ENCODE peak calls at places on chromosomes 6 and 20, in six cellular contexts. One of them, this sample, is unnamed.

GRCh38 chr6:161443868-161444267 is 170.0 kb upstream of the AGPAT4 start:
- DNase-seq in NCI-H1694 treated with DMSO at 0.1 percent for 48 hours: no peak
- DNase-seq in DMS153: no peak
- DNase-seq in HT1080: no peak
- DNase-seq in WERI-Rb-1: no peak
- DNase-seq in nucleus accumbens: peak
- DNase-seq in this sample: peak

GRCh38 chr6:38387994-38388393 is 251.7 kb downstream of the BTBD9 start:
- DNase-seq in NCI-H1694 treated with DMSO at 0.1 percent for 48 hours: no peak
- DNase-seq in DMS153: no peak
- DNase-seq in HT1080: no peak
- DNase-seq in WERI-Rb-1: no peak
- DNase-seq in nucleus accumbens: no peak
- DNase-seq in this sample: peak

GRCh38 chr6:1406306-1407058 is 17.1 kb downstream of the FOXF2 start:
- DNase-seq in NCI-H1694 treated with DMSO at 0.1 percent for 48 hours: no peak
- DNase-seq in DMS153: no peak
- DNase-seq in HT1080: peak
- DNase-seq in WERI-Rb-1: no peak
- DNase-seq in nucleus accumbens: no peak
- DNase-seq in this sample: peak

GRCh38 chr20:40506567-40506966 is 182.5 kb downstream of the MAFB start:
- DNase-seq in NCI-H1694 treated with DMSO at 0.1 percent for 48 hours: no peak
- DNase-seq in DMS153: no peak
- DNase-seq in HT1080: peak
- DNase-seq in WERI-Rb-1: no peak
- DNase-seq in nucleus accumbens: peak
- DNase-seq in this sample: peak

GRCh38 chr6:225121-225721 is 67.1 kb upstream of the DUSP22 start:
- DNase-seq in NCI-H1694 treated with DMSO at 0.1 percent for 48 hours: no peak
- DNase-seq in DMS153: no peak
- DNase-seq in HT1080: peak
- DNase-seq in WERI-Rb-1: no peak
- DNase-seq in nucleus accumbens: no peak
- DNase-seq in this sample: no peak

GRCh38 chr6:170284866-170285469 is 5.9 kb downstream of the DLL1 start:
- DNase-seq in NCI-H1694 treated with DMSO at 0.1 percent for 48 hours: no peak
- DNase-seq in DMS153: no peak
- DNase-seq in HT1080: no peak
- DNase-seq in WERI-Rb-1: no peak
- DNase-seq in nucleus accumbens: no peak
- DNase-seq in this sample: no peak

GRCh38 chr6:54618597-54618996 is 228.0 kb upstream of the FAM83B start:
- DNase-seq in NCI-H1694 treated with DMSO at 0.1 percent for 48 hours: no peak
- DNase-seq in DMS153: no peak
- DNase-seq in HT1080: no peak
- DNase-seq in WERI-Rb-1: no peak
- DNase-seq in nucleus accumbens: no peak
- DNase-seq in this sample: no peak

GRCh38 chr20:58998656-58999055 is 8.4 kb downstream of the CTSZ start:
- DNase-seq in NCI-H1694 treated with DMSO at 0.1 percent for 48 hours: no peak
- DNase-seq in DMS153: no peak
- DNase-seq in HT1080: no peak
- DNase-seq in WERI-Rb-1: no peak
- DNase-seq in nucleus accumbens: no peak
- DNase-seq in this sample: no peak

GRCh38 chr20:23456873-23457272 is 4.2 kb upstream of the CST11 start:
- DNase-seq in NCI-H1694 treated with DMSO at 0.1 percent for 48 hours: no peak
- DNase-seq in DMS153: no peak
- DNase-seq in HT1080: no peak
- DNase-seq in WERI-Rb-1: no peak
- DNase-seq in nucleus accumbens: no peak
- DNase-seq in this sample: no peak

GRCh38 chr20:326645-327031 is 1.3 kb downstream of the SOX12 start:
- DNase-seq in NCI-H1694 treated with DMSO at 0.1 percent for 48 hours: no peak
- DNase-seq in DMS153: no peak
- DNase-seq in HT1080: peak
- DNase-seq in WERI-Rb-1: peak
- DNase-seq in nucleus accumbens: no peak
- DNase-seq in this sample: peak

GRCh38 chr6:40721252-40721936 is 134.2 kb upstream of the LRFN2 start:
- DNase-seq in NCI-H1694 treated with DMSO at 0.1 percent for 48 hours: peak
- DNase-seq in DMS153: no peak
- DNase-seq in HT1080: no peak
- DNase-seq in WERI-Rb-1: no peak
- DNase-seq in nucleus accumbens: no peak
- DNase-seq in this sample: no peak

GRCh38 chr6:44593539-44593944 is 206.0 kb downstream of the CDC5L start:
- DNase-seq in NCI-H1694 treated with DMSO at 0.1 percent for 48 hours: peak
- DNase-seq in DMS153: no peak
- DNase-seq in HT1080: peak
- DNase-seq in WERI-Rb-1: peak
- DNase-seq in nucleus accumbens: no peak
- DNase-seq in this sample: peak

GRCh38 chr6:17962436-17963031 is 24.9 kb downstream of the KIF13A start:
- DNase-seq in NCI-H1694 treated with DMSO at 0.1 percent for 48 hours: peak
- DNase-seq in DMS153: no peak
- DNase-seq in HT1080: peak
- DNase-seq in WERI-Rb-1: peak
- DNase-seq in nucleus accumbens: no peak
- DNase-seq in this sample: peak

GRCh38 chr20:19958243-19958642 is 58.9 kb upstream of the NAA20 start:
- DNase-seq in NCI-H1694 treated with DMSO at 0.1 percent for 48 hours: no peak
- DNase-seq in DMS153: no peak
- DNase-seq in HT1080: no peak
- DNase-seq in WERI-Rb-1: no peak
- DNase-seq in nucleus accumbens: no peak
- DNase-seq in this sample: no peak

GRCh38 chr6:54737247-54737646 is 109.3 kb upstream of the FAM83B start:
- DNase-seq in NCI-H1694 treated with DMSO at 0.1 percent for 48 hours: no peak
- DNase-seq in DMS153: no peak
- DNase-seq in HT1080: peak
- DNase-seq in WERI-Rb-1: peak
- DNase-seq in nucleus accumbens: no peak
- DNase-seq in this sample: peak

GRCh38 chr6:33655155-33655554 is 34.0 kb downstream of the ITPR3 start:
- DNase-seq in NCI-H1694 treated with DMSO at 0.1 percent for 48 hours: peak
- DNase-seq in DMS153: no peak
- DNase-seq in HT1080: no peak
- DNase-seq in WERI-Rb-1: no peak
- DNase-seq in nucleus accumbens: no peak
- DNase-seq in this sample: peak

GRCh38 chr6:33439956-33440648 is 14.3 kb upstream of the ZBTB9 start:
- DNase-seq in NCI-H1694 treated with DMSO at 0.1 percent for 48 hours: no peak
- DNase-seq in DMS153: no peak
- DNase-seq in HT1080: no peak
- DNase-seq in WERI-Rb-1: no peak
- DNase-seq in nucleus accumbens: no peak
- DNase-seq in this sample: no peak

GRCh38 chr6:112207131-112207530 is 47.2 kb downstream of the LAMA4 start:
- DNase-seq in NCI-H1694 treated with DMSO at 0.1 percent for 48 hours: no peak
- DNase-seq in DMS153: no peak
- DNase-seq in HT1080: no peak
- DNase-seq in WERI-Rb-1: no peak
- DNase-seq in nucleus accumbens: no peak
- DNase-seq in this sample: no peak

GRCh38 chr6:25296217-25296905 is 17.2 kb downstream of the CARMIL1 start:
- DNase-seq in NCI-H1694 treated with DMSO at 0.1 percent for 48 hours: no peak
- DNase-seq in DMS153: no peak
- DNase-seq in HT1080: no peak
- DNase-seq in WERI-Rb-1: no peak
- DNase-seq in nucleus accumbens: no peak
- DNase-seq in this sample: no peak

GRCh38 chr6:111270121-111270520 is 182.8 kb downstream of the SLC16A10 start:
- DNase-seq in NCI-H1694 treated with DMSO at 0.1 percent for 48 hours: no peak
- DNase-seq in DMS153: no peak
- DNase-seq in HT1080: no peak
- DNase-seq in WERI-Rb-1: no peak
- DNase-seq in nucleus accumbens: no peak
- DNase-seq in this sample: no peak

GRCh38 chr6:105402090-105402980 is 547 bp downstream of the PREP start:
- DNase-seq in NCI-H1694 treated with DMSO at 0.1 percent for 48 hours: peak
- DNase-seq in DMS153: no peak
- DNase-seq in HT1080: peak
- DNase-seq in WERI-Rb-1: no peak
- DNase-seq in nucleus accumbens: peak
- DNase-seq in this sample: peak

GRCh38 chr6:54031194-54031593 is 80.0 kb upstream of the MLIP start:
- DNase-seq in NCI-H1694 treated with DMSO at 0.1 percent for 48 hours: no peak
- DNase-seq in DMS153: no peak
- DNase-seq in HT1080: no peak
- DNase-seq in WERI-Rb-1: no peak
- DNase-seq in nucleus accumbens: no peak
- DNase-seq in this sample: peak

GRCh38 chr20:24136659-24137246 is 148.2 kb upstream of the GGTLC1 start:
- DNase-seq in NCI-H1694 treated with DMSO at 0.1 percent for 48 hours: peak
- DNase-seq in DMS153: no peak
- DNase-seq in HT1080: no peak
- DNase-seq in WERI-Rb-1: no peak
- DNase-seq in nucleus accumbens: no peak
- DNase-seq in this sample: no peak

GRCh38 chr20:7926767-7927166 is 13.5 kb downstream of the HAO1 start:
- DNase-seq in NCI-H1694 treated with DMSO at 0.1 percent for 48 hours: peak
- DNase-seq in DMS153: no peak
- DNase-seq in HT1080: peak
- DNase-seq in WERI-Rb-1: peak
- DNase-seq in nucleus accumbens: no peak
- DNase-seq in this sample: peak

GRCh38 chr20:63100401-63100925 is 93.7 kb upstream of the BHLHE23 start:
- DNase-seq in NCI-H1694 treated with DMSO at 0.1 percent for 48 hours: no peak
- DNase-seq in DMS153: no peak
- DNase-seq in HT1080: no peak
- DNase-seq in WERI-Rb-1: peak
- DNase-seq in nucleus accumbens: no peak
- DNase-seq in this sample: no peak

GRCh38 chr20:12965880-12966270 is 42.9 kb upstream of the SPTLC3 start:
- DNase-seq in NCI-H1694 treated with DMSO at 0.1 percent for 48 hours: no peak
- DNase-seq in DMS153: no peak
- DNase-seq in HT1080: no peak
- DNase-seq in WERI-Rb-1: no peak
- DNase-seq in nucleus accumbens: no peak
- DNase-seq in this sample: no peak

GRCh38 chr20:17946040-17946439 is 22.6 kb downstream of the SNX5 start:
- DNase-seq in NCI-H1694 treated with DMSO at 0.1 percent for 48 hours: no peak
- DNase-seq in DMS153: no peak
- DNase-seq in HT1080: no peak
- DNase-seq in WERI-Rb-1: no peak
- DNase-seq in nucleus accumbens: no peak
- DNase-seq in this sample: no peak

GRCh38 chr20:11496382-11496781 is 421.3 kb upstream of the BTBD3 start:
- DNase-seq in NCI-H1694 treated with DMSO at 0.1 percent for 48 hours: no peak
- DNase-seq in DMS153: no peak
- DNase-seq in HT1080: no peak
- DNase-seq in WERI-Rb-1: no peak
- DNase-seq in nucleus accumbens: no peak
- DNase-seq in this sample: no peak

GRCh38 chr6:32181890-32182529 is 2.0 kb downstream of the AGER start:
- DNase-seq in NCI-H1694 treated with DMSO at 0.1 percent for 48 hours: no peak
- DNase-seq in DMS153: no peak
- DNase-seq in HT1080: no peak
- DNase-seq in WERI-Rb-1: no peak
- DNase-seq in nucleus accumbens: no peak
- DNase-seq in this sample: no peak

GRCh38 chr6:100948381-100949133 is 67.4 kb upstream of the ASCC3 start:
- DNase-seq in NCI-H1694 treated with DMSO at 0.1 percent for 48 hours: no peak
- DNase-seq in DMS153: no peak
- DNase-seq in HT1080: no peak
- DNase-seq in WERI-Rb-1: no peak
- DNase-seq in nucleus accumbens: no peak
- DNase-seq in this sample: no peak

GRCh38 chr6:79215233-79215824 is 19.2 kb downstream of the HMGN3 start:
- DNase-seq in NCI-H1694 treated with DMSO at 0.1 percent for 48 hours: no peak
- DNase-seq in DMS153: no peak
- DNase-seq in HT1080: peak
- DNase-seq in WERI-Rb-1: no peak
- DNase-seq in nucleus accumbens: no peak
- DNase-seq in this sample: no peak

GRCh38 chr6:168088161-168089106 is 9.4 kb upstream of the FRMD1 start:
- DNase-seq in NCI-H1694 treated with DMSO at 0.1 percent for 48 hours: no peak
- DNase-seq in DMS153: no peak
- DNase-seq in HT1080: no peak
- DNase-seq in WERI-Rb-1: peak
- DNase-seq in nucleus accumbens: no peak
- DNase-seq in this sample: peak

GRCh38 chr6:1701668-1702353 is 92.1 kb downstream of the FOXC1 start:
- DNase-seq in NCI-H1694 treated with DMSO at 0.1 percent for 48 hours: no peak
- DNase-seq in DMS153: no peak
- DNase-seq in HT1080: peak
- DNase-seq in WERI-Rb-1: no peak
- DNase-seq in nucleus accumbens: no peak
- DNase-seq in this sample: peak

GRCh38 chr20:63686492-63687321 is 9.7 kb upstream of the TNFRSF6B start:
- DNase-seq in NCI-H1694 treated with DMSO at 0.1 percent for 48 hours: no peak
- DNase-seq in DMS153: no peak
- DNase-seq in HT1080: peak
- DNase-seq in WERI-Rb-1: no peak
- DNase-seq in nucleus accumbens: no peak
- DNase-seq in this sample: peak

GRCh38 chr6:7624781-7625710 is 35.0 kb downstream of the SNRNP48 start:
- DNase-seq in NCI-H1694 treated with DMSO at 0.1 percent for 48 hours: no peak
- DNase-seq in DMS153: no peak
- DNase-seq in HT1080: no peak
- DNase-seq in WERI-Rb-1: no peak
- DNase-seq in nucleus accumbens: no peak
- DNase-seq in this sample: no peak

GRCh38 chr6:137845460-137845859 is 21.6 kb upstream of the TNFAIP3 start:
- DNase-seq in NCI-H1694 treated with DMSO at 0.1 percent for 48 hours: no peak
- DNase-seq in DMS153: no peak
- DNase-seq in HT1080: no peak
- DNase-seq in WERI-Rb-1: no peak
- DNase-seq in nucleus accumbens: no peak
- DNase-seq in this sample: peak

GRCh38 chr6:17949168-17949567 is 38.3 kb downstream of the KIF13A start:
- DNase-seq in NCI-H1694 treated with DMSO at 0.1 percent for 48 hours: no peak
- DNase-seq in DMS153: no peak
- DNase-seq in HT1080: no peak
- DNase-seq in WERI-Rb-1: no peak
- DNase-seq in nucleus accumbens: no peak
- DNase-seq in this sample: no peak

This sample was measured in GM03348.